ENCODE peak calls at places on chromosomes 13 and 19, in eight cellular contexts. One of them, this sample, is unnamed.

GRCh38 chr13:45812599-45813372 is 38.8 kb downstream of the SIAH3 start:
- DNase-seq in fibroblast of pulmonary artery: no peak
- DNase-seq in GM13976: no peak
- DNase-seq in fibroblast of mammary gland: no peak
- DNase-seq in endothelial cell: peak
- DNase-seq in AG10803: no peak
- DNase-seq in heart right ventricle: no peak
- DNase-seq in AG09309: no peak
- DNase-seq in this sample: no peak

GRCh38 chr19:10223488-10224213 is 7.5 kb downstream of the S1PR2 start:
- DNase-seq in fibroblast of pulmonary artery: no peak
- DNase-seq in GM13976: no peak
- DNase-seq in fibroblast of mammary gland: no peak
- DNase-seq in endothelial cell: no peak
- DNase-seq in AG10803: no peak
- DNase-seq in heart right ventricle: no peak
- DNase-seq in AG09309: no peak
- DNase-seq in this sample: no peak

GRCh38 chr19:38047048-38047435 is 140.0 kb downstream of the SIPA1L3 start:
- DNase-seq in fibroblast of pulmonary artery: peak
- DNase-seq in GM13976: peak
- DNase-seq in fibroblast of mammary gland: no peak
- DNase-seq in endothelial cell: no peak
- DNase-seq in AG10803: no peak
- DNase-seq in heart right ventricle: no peak
- DNase-seq in AG09309: no peak
- DNase-seq in this sample: no peak

GRCh38 chr19:16462757-16463250 is 9.0 kb downstream of the EPS15L1 start:
- DNase-seq in fibroblast of pulmonary artery: no peak
- DNase-seq in GM13976: no peak
- DNase-seq in fibroblast of mammary gland: peak
- DNase-seq in endothelial cell: no peak
- DNase-seq in AG10803: no peak
- DNase-seq in heart right ventricle: no peak
- DNase-seq in AG09309: no peak
- DNase-seq in this sample: no peak

GRCh38 chr19:17001603-17002183 is 24.9 kb downstream of the CPAMD8 start:
- DNase-seq in fibroblast of pulmonary artery: no peak
- DNase-seq in GM13976: peak
- DNase-seq in fibroblast of mammary gland: no peak
- DNase-seq in endothelial cell: no peak
- DNase-seq in AG10803: no peak
- DNase-seq in heart right ventricle: peak
- DNase-seq in AG09309: no peak
- DNase-seq in this sample: no peak

GRCh38 chr13:58838615-58839014 is 1207.1 kb downstream of the PCDH17 start:
- DNase-seq in fibroblast of pulmonary artery: no peak
- DNase-seq in GM13976: no peak
- DNase-seq in fibroblast of mammary gland: no peak
- DNase-seq in endothelial cell: no peak
- DNase-seq in AG10803: no peak
- DNase-seq in heart right ventricle: no peak
- DNase-seq in AG09309: no peak
- DNase-seq in this sample: no peak

GRCh38 chr19:48491793-48492123 is 19.9 kb downstream of the LMTK3 start:
- DNase-seq in fibroblast of pulmonary artery: no peak
- DNase-seq in GM13976: no peak
- DNase-seq in fibroblast of mammary gland: no peak
- DNase-seq in endothelial cell: no peak
- DNase-seq in AG10803: no peak
- DNase-seq in heart right ventricle: no peak
- DNase-seq in AG09309: no peak
- DNase-seq in this sample: no peak

GRCh38 chr13:48078251-48078656 is 16.6 kb downstream of the MED4 start:
- DNase-seq in fibroblast of pulmonary artery: peak
- DNase-seq in GM13976: peak
- DNase-seq in fibroblast of mammary gland: no peak
- DNase-seq in endothelial cell: no peak
- DNase-seq in AG10803: no peak
- DNase-seq in heart right ventricle: no peak
- DNase-seq in AG09309: no peak
- DNase-seq in this sample: peak

GRCh38 chr13:90800082-90800746 is 547.3 kb upstream of the MIR17HG start:
- DNase-seq in fibroblast of pulmonary artery: peak
- DNase-seq in GM13976: no peak
- DNase-seq in fibroblast of mammary gland: no peak
- DNase-seq in endothelial cell: no peak
- DNase-seq in AG10803: no peak
- DNase-seq in heart right ventricle: peak
- DNase-seq in AG09309: no peak
- DNase-seq in this sample: no peak

GRCh38 chr13:99086869-99087129 is 108.9 kb upstream of the DOCK9 start:
- DNase-seq in fibroblast of pulmonary artery: peak
- DNase-seq in GM13976: no peak
- DNase-seq in fibroblast of mammary gland: peak
- DNase-seq in endothelial cell: peak
- DNase-seq in AG10803: no peak
- DNase-seq in heart right ventricle: no peak
- DNase-seq in AG09309: no peak
- DNase-seq in this sample: no peak

GRCh38 chr13:42345367-42345766 is 73.4 kb downstream of the AKAP11 start:
- DNase-seq in fibroblast of pulmonary artery: no peak
- DNase-seq in GM13976: peak
- DNase-seq in fibroblast of mammary gland: no peak
- DNase-seq in endothelial cell: no peak
- DNase-seq in AG10803: no peak
- DNase-seq in heart right ventricle: no peak
- DNase-seq in AG09309: no peak
- DNase-seq in this sample: peak

GRCh38 chr19:45376045-45376724 is 5.8 kb upstream of the ERCC2 start:
- DNase-seq in fibroblast of pulmonary artery: peak
- DNase-seq in GM13976: no peak
- DNase-seq in fibroblast of mammary gland: peak
- DNase-seq in endothelial cell: no peak
- DNase-seq in AG10803: peak
- DNase-seq in heart right ventricle: no peak
- DNase-seq in AG09309: peak
- DNase-seq in this sample: no peak

GRCh38 chr13:95128045-95128643 is 173.1 kb downstream of the ABCC4 start:
- DNase-seq in fibroblast of pulmonary artery: no peak
- DNase-seq in GM13976: no peak
- DNase-seq in fibroblast of mammary gland: no peak
- DNase-seq in endothelial cell: no peak
- DNase-seq in AG10803: no peak
- DNase-seq in heart right ventricle: no peak
- DNase-seq in AG09309: no peak
- DNase-seq in this sample: no peak

GRCh38 chr13:79830945-79831344 is 350.0 kb downstream of the NDFIP2 start:
- DNase-seq in fibroblast of pulmonary artery: no peak
- DNase-seq in GM13976: no peak
- DNase-seq in fibroblast of mammary gland: no peak
- DNase-seq in endothelial cell: no peak
- DNase-seq in AG10803: no peak
- DNase-seq in heart right ventricle: no peak
- DNase-seq in AG09309: no peak
- DNase-seq in this sample: no peak

DNA sequence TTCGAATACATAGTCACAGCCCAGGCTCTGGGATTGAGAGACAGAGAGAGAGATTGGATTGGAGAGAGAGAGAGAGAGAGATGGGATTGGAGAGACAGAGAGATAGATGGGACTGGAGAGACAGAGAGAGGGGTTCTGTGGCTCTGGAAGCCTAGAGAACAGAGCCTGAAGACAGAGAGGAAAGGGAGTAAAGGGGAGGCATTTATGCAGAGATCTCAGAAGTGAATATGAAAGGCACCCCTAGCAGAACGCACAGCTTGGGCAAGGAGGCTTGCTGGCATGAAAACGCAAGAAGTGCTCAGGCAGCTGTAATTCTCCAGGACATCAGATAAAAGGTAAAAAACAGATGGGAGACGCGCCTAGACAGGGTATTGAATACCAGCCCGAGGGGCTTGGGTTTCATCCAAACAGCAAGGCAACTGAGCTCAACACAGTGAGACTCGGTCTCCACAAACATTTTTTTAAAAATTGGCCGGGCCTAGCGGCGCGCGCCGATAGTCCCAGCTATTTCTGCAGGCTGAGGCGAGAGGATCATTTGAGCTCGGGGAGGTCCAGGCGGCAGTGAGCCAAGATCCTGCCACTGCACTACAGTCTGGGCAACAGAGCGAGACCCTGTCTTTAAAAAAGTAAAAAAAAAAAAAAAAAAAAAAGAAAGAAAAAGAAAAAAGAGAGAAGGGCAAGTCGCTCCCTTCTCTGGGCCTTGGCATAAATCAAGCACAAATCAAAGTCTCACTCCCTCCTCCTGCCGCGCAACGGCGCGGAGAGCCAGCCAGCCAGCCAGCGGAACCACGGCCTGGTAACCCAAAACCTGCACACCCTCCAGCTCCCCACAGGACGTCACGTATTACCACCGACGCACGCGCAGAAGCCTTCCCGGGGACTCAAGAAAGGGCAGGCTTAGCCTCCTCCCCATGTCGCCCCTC is 769 bp upstream of the PPP2R1A start:
- DNase-seq in fibroblast of pulmonary artery: no peak
- DNase-seq in GM13976: no peak
- DNase-seq in fibroblast of mammary gland: no peak
- DNase-seq in endothelial cell: peak
- DNase-seq in AG10803: no peak
- DNase-seq in heart right ventricle: peak
- DNase-seq in AG09309: no peak
- DNase-seq in this sample: no peak
- TF ChIP-seq CTCF in fibroblast of pulmonary artery: no peak
- TF ChIP-seq CTCF in GM13976: no peak
- TF ChIP-seq CTCF in fibroblast of mammary gland: no peak
- TF ChIP-seq CTCF in endothelial cell: no peak
- TF ChIP-seq CTCF in AG10803: no peak
- TF ChIP-seq CTCF in heart right ventricle: no peak
- TF ChIP-seq CTCF in AG09309: no peak
- TF ChIP-seq CTCF in this sample: no peak

GRCh38 chr19:19752760-19753403 is 20.0 kb upstream of the ZNF14 start:
- DNase-seq in fibroblast of pulmonary artery: no peak
- DNase-seq in GM13976: peak
- DNase-seq in fibroblast of mammary gland: no peak
- DNase-seq in endothelial cell: no peak
- DNase-seq in AG10803: no peak
- DNase-seq in heart right ventricle: no peak
- DNase-seq in AG09309: no peak
- DNase-seq in this sample: no peak

GRCh38 chr19:19758164-19758563 is 25.3 kb upstream of the ZNF14 start:
- DNase-seq in fibroblast of pulmonary artery: no peak
- DNase-seq in GM13976: no peak
- DNase-seq in fibroblast of mammary gland: no peak
- DNase-seq in endothelial cell: no peak
- DNase-seq in AG10803: no peak
- DNase-seq in heart right ventricle: no peak
- DNase-seq in AG09309: no peak
- DNase-seq in this sample: no peak
- TF ChIP-seq CTCF in fibroblast of pulmonary artery: no peak
- TF ChIP-seq CTCF in GM13976: no peak
- TF ChIP-seq CTCF in fibroblast of mammary gland: no peak
- TF ChIP-seq CTCF in endothelial cell: no peak
- TF ChIP-seq CTCF in AG10803: no peak
- TF ChIP-seq CTCF in heart right ventricle: no peak
- TF ChIP-seq CTCF in AG09309: no peak
- TF ChIP-seq CTCF in this sample: no peak

GRCh38 chr19:18566953-18567352 is 4.7 kb upstream of the UBA52 start:
- DNase-seq in fibroblast of pulmonary artery: no peak
- DNase-seq in GM13976: no peak
- DNase-seq in fibroblast of mammary gland: no peak
- DNase-seq in endothelial cell: no peak
- DNase-seq in AG10803: no peak
- DNase-seq in heart right ventricle: no peak
- DNase-seq in AG09309: no peak
- DNase-seq in this sample: no peak

GRCh38 chr19:18574691-18575291 is 3.1 kb downstream of the UBA52 start:
- DNase-seq in fibroblast of pulmonary artery: no peak
- DNase-seq in GM13976: no peak
- DNase-seq in fibroblast of mammary gland: no peak
- DNase-seq in endothelial cell: no peak
- DNase-seq in AG10803: no peak
- DNase-seq in heart right ventricle: no peak
- DNase-seq in AG09309: no peak
- DNase-seq in this sample: no peak

GRCh38 chr19:18568367-18568766 is 3.3 kb upstream of the UBA52 start:
- DNase-seq in fibroblast of pulmonary artery: no peak
- DNase-seq in GM13976: no peak
- DNase-seq in fibroblast of mammary gland: no peak
- DNase-seq in endothelial cell: no peak
- DNase-seq in AG10803: no peak
- DNase-seq in heart right ventricle: no peak
- DNase-seq in AG09309: no peak
- DNase-seq in this sample: no peak

GRCh38 chr19:18576383-18576782 is 4.7 kb downstream of the UBA52 start:
- DNase-seq in fibroblast of pulmonary artery: no peak
- DNase-seq in GM13976: no peak
- DNase-seq in fibroblast of mammary gland: no peak
- DNase-seq in endothelial cell: no peak
- DNase-seq in AG10803: no peak
- DNase-seq in heart right ventricle: no peak
- DNase-seq in AG09309: no peak
- DNase-seq in this sample: no peak

DNA sequence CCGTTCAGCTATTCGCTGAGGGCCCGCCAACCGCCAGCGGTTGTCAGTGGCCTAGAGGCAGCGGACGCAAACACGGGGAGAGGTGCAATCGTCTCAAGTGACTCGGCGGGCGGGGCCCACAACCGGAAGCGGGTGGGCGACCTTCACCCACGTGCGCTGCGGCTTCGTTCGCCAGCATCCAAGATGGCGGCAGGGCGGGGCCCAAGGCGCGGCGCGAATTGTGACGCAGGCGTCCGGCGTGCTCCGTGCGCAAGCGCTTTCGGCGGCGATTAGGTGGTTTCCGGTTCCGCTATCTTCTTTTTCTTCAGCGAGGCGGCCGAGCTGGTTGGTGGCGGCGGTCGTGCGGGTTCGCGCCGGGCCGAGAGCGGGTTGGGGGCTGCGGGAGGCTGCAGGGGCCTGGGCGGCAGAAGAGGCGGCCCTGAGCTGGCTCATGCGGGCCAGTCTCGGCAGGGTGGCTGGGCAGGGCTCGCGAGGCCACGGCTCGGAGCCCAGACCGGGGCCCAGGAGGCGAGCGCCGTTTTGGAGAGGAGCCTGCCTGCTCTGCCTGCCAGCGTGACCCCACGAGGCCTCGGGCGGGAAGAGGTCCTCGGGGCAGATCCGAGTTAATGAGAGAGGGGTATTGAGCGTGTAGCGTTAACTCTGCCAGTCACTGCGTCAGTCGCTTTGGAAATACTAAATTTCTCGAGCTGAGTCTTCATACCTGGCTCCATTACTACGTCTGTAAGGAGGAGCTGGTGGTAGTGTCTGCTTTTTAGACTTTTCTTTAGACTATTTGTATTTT is at the start of gene UBA52:
- DNase-seq in fibroblast of pulmonary artery: peak
- DNase-seq in GM13976: peak
- DNase-seq in fibroblast of mammary gland: peak
- DNase-seq in endothelial cell: peak
- DNase-seq in AG10803: peak
- DNase-seq in heart right ventricle: peak
- DNase-seq in AG09309: peak
- DNase-seq in this sample: peak
- TF ChIP-seq CTCF in fibroblast of pulmonary artery: no peak
- TF ChIP-seq CTCF in GM13976: no peak
- TF ChIP-seq CTCF in fibroblast of mammary gland: no peak
- TF ChIP-seq CTCF in endothelial cell: no peak
- TF ChIP-seq CTCF in AG10803: no peak
- TF ChIP-seq CTCF in heart right ventricle: no peak
- TF ChIP-seq CTCF in AG09309: no peak
- TF ChIP-seq CTCF in this sample: no peak

GRCh38 chr13:72341904-72342303 is 385.5 kb downstream of the MZT1 start:
- DNase-seq in fibroblast of pulmonary artery: no peak
- DNase-seq in GM13976: no peak
- DNase-seq in fibroblast of mammary gland: no peak
- DNase-seq in endothelial cell: no peak
- DNase-seq in AG10803: no peak
- DNase-seq in heart right ventricle: no peak
- DNase-seq in AG09309: no peak
- DNase-seq in this sample: no peak
- TF ChIP-seq CTCF in fibroblast of pulmonary artery: no peak
- TF ChIP-seq CTCF in GM13976: no peak
- TF ChIP-seq CTCF in fibroblast of mammary gland: no peak
- TF ChIP-seq CTCF in endothelial cell: no peak
- TF ChIP-seq CTCF in AG10803: no peak
- TF ChIP-seq CTCF in heart right ventricle: no peak
- TF ChIP-seq CTCF in AG09309: no peak
- TF ChIP-seq CTCF in this sample: no peak

This sample was measured in GM20000.